ENCODE peak calls at places on chromosome 4, in ten cellular contexts. P, E, O, C, H, R, A, M, V and Q are unnamed samples.

GRCh38 chr4:143178923-143179322 is 5.8 kb upstream of the USP38 start:
- DNase-seq in P (no peak), E (no peak), O (no peak), C (no peak), H (no peak), R (no peak), A (no peak), M (no peak), V (no peak), Q (no peak)

GRCh38 chr4:55186700-55187099 is 61.3 kb upstream of the KDR start:
- DNase-seq in P (no peak), E (no peak), O (no peak), C (no peak), H (no peak), R (no peak), A (no peak), M (no peak), V (no peak), Q (no peak)

GRCh38 chr4:113436360-113436759 is 325.2 kb downstream of the CAMK2D start:
- DNase-seq in P (no peak), E (peak), O (no peak), C (no peak), H (peak), R (no peak), A (peak), M (no peak), V (no peak), Q (no peak)

GRCh38 chr4:115675721-115676120 is 562.3 kb upstream of the NDST4 start:
- DNase-seq in P (no peak), E (no peak), O (no peak), C (no peak), H (no peak), R (no peak), A (peak), M (no peak), V (no peak), Q (no peak)

GRCh38 chr4:53119685-53120084 is 246.2 kb downstream of the SCFD2 start:
- DNase-seq in P (no peak), E (peak), O (no peak), C (no peak), H (no peak), R (no peak), A (peak), M (no peak), V (no peak), Q (no peak)

GRCh38 chr4:156595041-156595440 is 376.6 kb downstream of the PDGFC start:
- DNase-seq in P (no peak), E (no peak), O (no peak), C (no peak), H (no peak), R (no peak), A (no peak), M (no peak), V (no peak), Q (no peak)

GRCh38 chr4:40196724-40197281 is at the start of gene RHOH:
- DNase-seq in P (no peak), E (no peak), O (no peak), C (peak), H (peak), R (no peak), A (no peak), M (no peak), V (no peak), Q (no peak)

GRCh38 chr4:234178-234577 is 71.1 kb downstream of the ZNF732 start:
- DNase-seq in P (no peak), E (no peak), O (no peak), C (no peak), H (no peak), R (no peak), A (no peak), M (no peak), V (no peak), Q (no peak)

GRCh38 chr4:53855886-53856260 is 208.5 kb downstream of the CHIC2 start:
- DNase-seq in P (no peak), E (no peak), O (no peak), C (no peak), H (no peak), R (no peak), A (no peak), M (no peak), V (no peak), Q (no peak)

GRCh38 chr4:173170210-173170778 is 1.7 kb downstream of the GALNT7 start:
- DNase-seq in P (no peak), E (no peak), O (no peak), C (no peak), H (no peak), R (no peak), A (no peak), M (no peak), V (no peak), Q (no peak)

GRCh38 chr4:31114821-31115220 is 394.7 kb downstream of the PCDH7 start:
- DNase-seq in P (no peak), E (no peak), O (no peak), C (no peak), H (no peak), R (no peak), A (no peak), M (no peak), V (no peak), Q (no peak)

GRCh38 chr4:75490155-75490554 is 24.0 kb downstream of the RCHY1 start:
- DNase-seq in P (no peak), E (no peak), O (no peak), C (no peak), H (peak), R (no peak), A (no peak), M (peak), V (no peak), Q (no peak)

GRCh38 chr4:73010789-73011628 is 58.5 kb downstream of the COX18 start:
- DNase-seq in P (no peak), E (no peak), O (no peak), C (no peak), H (no peak), R (no peak), A (no peak), M (no peak), V (no peak), Q (no peak)

GRCh38 chr4:56752985-56753384 is 68.5 kb downstream of the SPINK2 start:
- DNase-seq in P (no peak), E (no peak), O (peak), C (no peak), H (no peak), R (no peak), A (no peak), M (no peak), V (peak), Q (no peak)

GRCh38 chr4:88743696-88744095 is 46.1 kb upstream of the NAP1L5 start:
- DNase-seq in P (no peak), E (peak), O (no peak), C (no peak), H (no peak), R (no peak), A (no peak), M (no peak), V (no peak), Q (no peak)

GRCh38 chr4:58144721-58145120 is 1034.5 kb upstream of the IGFBP7 start:
- DNase-seq in P (no peak), E (no peak), O (no peak), C (no peak), H (no peak), R (no peak), A (no peak), M (no peak), V (no peak), Q (no peak)

GRCh38 chr4:143406523-143406922 is 69.8 kb downstream of the GAB1 start:
- DNase-seq in P (no peak), E (no peak), O (no peak), C (no peak), H (no peak), R (no peak), A (no peak), M (no peak), V (peak), Q (no peak)

GRCh38 chr4:16707874-16708273 is 190.6 kb downstream of the LDB2 start:
- DNase-seq in P (no peak), E (no peak), O (no peak), C (no peak), H (no peak), R (no peak), A (no peak), M (no peak), V (no peak), Q (no peak)

GRCh38 chr4:140122891-140123290 is 31.1 kb downstream of the MAML3 start:
- DNase-seq in P (no peak), E (no peak), O (no peak), C (no peak), H (no peak), R (no peak), A (no peak), M (no peak), V (no peak), Q (no peak)

GRCh38 chr4:148800943-148801342 is 358.7 kb upstream of the NR3C2 start:
- DNase-seq in P (no peak), E (no peak), O (no peak), C (no peak), H (no peak), R (no peak), A (no peak), M (no peak), V (no peak), Q (no peak)

GRCh38 chr4:86961605-86962295 is 26.9 kb downstream of the AFF1 start:
- DNase-seq in P (no peak), E (no peak), O (no peak), C (no peak), H (peak), R (no peak), A (peak), M (no peak), V (no peak), Q (no peak)

GRCh38 chr4:125085-125820 is 952 bp downstream of the ZNF718 start:
- DNase-seq in P (peak), E (no peak), O (no peak), C (peak), H (no peak), R (peak), A (peak), M (peak), V (peak), Q (peak)

GRCh38 chr4:27278615-27279014 is 418.0 kb downstream of the STIM2 start:
- DNase-seq in P (no peak), E (no peak), O (peak), C (no peak), H (peak), R (no peak), A (peak), M (no peak), V (no peak), Q (no peak)

GRCh38 chr4:38563703-38564490 is 100.1 kb upstream of the KLF3 start:
- DNase-seq in P (peak), E (no peak), O (no peak), C (no peak), H (no peak), R (peak), A (no peak), M (no peak), V (no peak), Q (peak)

GRCh38 chr4:107689912-107690587 is 30.0 kb downstream of the PAPSS1 start:
- DNase-seq in P (no peak), E (peak), O (no peak), C (no peak), H (no peak), R (no peak), A (peak), M (no peak), V (no peak), Q (no peak)

GRCh38 chr4:127162741-127163140 is 470.0 kb upstream of the INTU start:
- DNase-seq in P (no peak), E (peak), O (no peak), C (no peak), H (peak), R (no peak), A (no peak), M (no peak), V (no peak), Q (no peak)

GRCh38 chr4:189843392-189844009 is 97.2 kb upstream of the FRG1 start:
- DNase-seq in P (no peak), E (no peak), O (no peak), C (no peak), H (no peak), R (no peak), A (no peak), M (no peak), V (no peak), Q (no peak)

GRCh38 chr4:141807073-141807472 is 170.7 kb downstream of the IL15 start:
- DNase-seq in P (no peak), E (peak), O (no peak), C (no peak), H (no peak), R (peak), A (no peak), M (no peak), V (no peak), Q (no peak)

GRCh38 chr4:82784615-82785247 is 13.9 kb downstream of the SCD5 start:
- DNase-seq in P (no peak), E (no peak), O (no peak), C (no peak), H (no peak), R (no peak), A (no peak), M (no peak), V (no peak), Q (no peak)

GRCh38 chr4:164087733-164088132 is 593.2 kb downstream of the TMA16 start:
- DNase-seq in P (no peak), E (no peak), O (no peak), C (no peak), H (no peak), R (no peak), A (no peak), M (no peak), V (no peak), Q (no peak)

GRCh38 chr4:56906534-56906933 is 1.2 kb upstream of the REST start:
- DNase-seq in P (no peak), E (no peak), O (no peak), C (no peak), H (peak), R (no peak), A (no peak), M (no peak), V (no peak), Q (no peak)